ENCODE peak calls at places on chromosomes 5 and 9, in six cellular contexts. H is stomach, G is upper lobe of left lung, F is A673, B is body of pancreas, C is SK-N-MC. Q is an unnamed sample. For H3K9me3, the result is how much of the 10 kb centered on the place peaks cover.

GRCh38 chr9:89179920-89180667 is 1.5 kb upstream of the SHC3 start:
- DNase-seq in H (peak), G (peak), F (peak), B (peak), C (peak), Q (peak)

GRCh38 chr9:109940536-109940935 is 160.5 kb downstream of the PALM2AKAP2 start:
- DNase-seq in H (no peak), G (no peak), F (no peak), B (no peak), C (no peak), Q (no peak)

GRCh38 chr9:137762414-137763061 is 115.0 kb upstream of the CACNA1B start:
- DNase-seq in H (peak), G (no peak), F (no peak), B (no peak), C (no peak), Q (peak)

GRCh38 chr5:129745997-129746396 is 1.9 kb upstream of the MINAR2 start:
- DNase-seq in H (no peak), G (no peak), F (no peak), B (no peak), C (no peak), Q (no peak)

GRCh38 chr5:2756764-2757163 is 5.3 kb upstream of the IRX2 start:
- DNase-seq in H (no peak), G (no peak), F (no peak), B (no peak), C (no peak), Q (no peak)

GRCh38 chr5:115267617-115268016 is 4.9 kb upstream of the PGGT1B start:
- DNase-seq in H (no peak), G (no peak), F (no peak), B (no peak), C (no peak), Q (no peak)

GRCh38 chr5:33583332-33583731 is 142.6 kb downstream of the TARS1 start:
- DNase-seq in H (no peak), G (no peak), F (no peak), B (no peak), C (no peak), Q (no peak)

GRCh38 chr9:81182421-81182820 is 506.9 kb downstream of the TLE1 start:
- DNase-seq in H (no peak), G (no peak), F (no peak), B (no peak), C (no peak), Q (no peak)

GRCh38 chr9:99411479-99412100 is 189.5 kb downstream of the SEC61B start:
- DNase-seq in H (no peak), G (no peak), F (peak), B (no peak), C (no peak), Q (no peak)

GRCh38 chr5:55570026-55570425 is 35.3 kb upstream of the PLPP1 start:
- DNase-seq in H (no peak), G (no peak), F (no peak), B (no peak), C (no peak), Q (no peak)

GRCh38 chr5:150411245-150411979 is 1.3 kb downstream of the CD74 start:
- DNase-seq in H (peak), G (peak), F (no peak), B (no peak), C (no peak), Q (peak)

GRCh38 chr9:92983984-92984589 is 36.8 kb downstream of the FGD3 start:
- DNase-seq in H (no peak), G (no peak), F (no peak), B (no peak), C (no peak), Q (no peak)

GRCh38 chr9:136354592-136355085 is 8.9 kb downstream of the DNLZ start:
- DNase-seq in H (no peak), G (no peak), F (no peak), B (no peak), C (no peak), Q (no peak)

GRCh38 chr5:135477594-135477993 is 25.4 kb upstream of the TIFAB start:
- DNase-seq in H (no peak), G (peak), F (no peak), B (no peak), C (no peak), Q (no peak)

GRCh38 chr5:179900707-179901106 is 7.0 kb downstream of the TBC1D9B start:
- DNase-seq in H (no peak), G (no peak), F (no peak), B (peak), C (no peak), Q (no peak)

GRCh38 chr5:10540036-10540544 is 23.8 kb upstream of the ANKRD33B start:
- DNase-seq in H (no peak), G (no peak), F (no peak), B (no peak), C (no peak), Q (no peak)

GRCh38 chr5:91283899-91284298 is 99.2 kb downstream of the ARRDC3 start:
- DNase-seq in H (no peak), G (no peak), F (no peak), B (no peak), C (no peak), Q (peak)

GRCh38 chr9:129626079-129626943 is at the start of gene NTMT1:
- DNase-seq in H (peak), G (peak), F (peak), B (peak), C (no peak), Q (peak)

GRCh38 chr5:7886849-7887460 is 18.0 kb downstream of the MTRR start:
- DNase-seq in H (no peak), G (no peak), F (peak), B (no peak), C (peak), Q (peak)

GRCh38 chr9:124267271-124267807 is 9.6 kb downstream of the NEK6 start:
- DNase-seq in H (peak), G (peak), F (peak), B (peak), C (no peak), Q (no peak)

GRCh38 chr9:107019216-107019615 is 156.2 kb downstream of the ZNF462 start:
- DNase-seq in H (no peak), G (no peak), F (no peak), B (no peak), C (no peak), Q (no peak)

GRCh38 chr9:136670571-136671253 is 8.0 kb downstream of the EGFL7 start:
- DNase-seq in H (no peak), G (no peak), F (no peak), B (no peak), C (no peak), Q (no peak)

GRCh38 chr9:4316409-4316808 is 16.5 kb upstream of the GLIS3 start:
- DNase-seq in H (no peak), G (no peak), F (no peak), B (no peak), C (no peak), Q (no peak)

GRCh38 chr5:57338068-57338848 is 144.4 kb downstream of the ACTBL2 start:
- DNase-seq in H (no peak), G (no peak), F (peak), B (peak), C (peak), Q (peak)

GRCh38 chr5:57338849-57339340 is 143.7 kb downstream of the ACTBL2 start:
- DNase-seq in H (no peak), G (no peak), F (no peak), B (no peak), C (no peak), Q (no peak)

GRCh38 chr5:57335092-57335491 is 147.5 kb downstream of the ACTBL2 start:
- DNase-seq in H (no peak), G (no peak), F (no peak), B (no peak), C (no peak), Q (no peak)

GRCh38 chr5:57332350-57332749 is 150.3 kb downstream of the ACTBL2 start:
- DNase-seq in H (no peak), G (no peak), F (no peak), B (no peak), C (no peak), Q (no peak)

GRCh38 chr5:57334475-57334874 is 148.1 kb downstream of the ACTBL2 start:
- DNase-seq in H (no peak), G (no peak), F (no peak), B (no peak), C (no peak), Q (no peak)
- H3K4me3 ChIP-seq in H (no peak), G (no peak), F (no peak), B (no peak), C (no peak), Q (no peak)

GRCh38 chr5:141319202-141319601 is 1.4 kb downstream of the TAF7 start:
- DNase-seq in H (no peak), G (no peak), F (no peak), B (no peak), C (no peak), Q (no peak)

GRCh38 chr5:141326088-141326854 is 4.0 kb upstream of the PCDHGA1 start:
- DNase-seq in H (peak), G (peak), F (peak), B (peak), C (no peak), Q (peak)

GRCh38 chr5:141322261-141322660 is 1.7 kb upstream of the TAF7 start:
- DNase-seq in H (no peak), G (no peak), F (no peak), B (no peak), C (no peak), Q (no peak)

GRCh38 chr5:141319699-141320098 is 885 bp downstream of the TAF7 start:
- DNase-seq in H (no peak), G (no peak), F (peak), B (no peak), C (no peak), Q (no peak)

DNA sequence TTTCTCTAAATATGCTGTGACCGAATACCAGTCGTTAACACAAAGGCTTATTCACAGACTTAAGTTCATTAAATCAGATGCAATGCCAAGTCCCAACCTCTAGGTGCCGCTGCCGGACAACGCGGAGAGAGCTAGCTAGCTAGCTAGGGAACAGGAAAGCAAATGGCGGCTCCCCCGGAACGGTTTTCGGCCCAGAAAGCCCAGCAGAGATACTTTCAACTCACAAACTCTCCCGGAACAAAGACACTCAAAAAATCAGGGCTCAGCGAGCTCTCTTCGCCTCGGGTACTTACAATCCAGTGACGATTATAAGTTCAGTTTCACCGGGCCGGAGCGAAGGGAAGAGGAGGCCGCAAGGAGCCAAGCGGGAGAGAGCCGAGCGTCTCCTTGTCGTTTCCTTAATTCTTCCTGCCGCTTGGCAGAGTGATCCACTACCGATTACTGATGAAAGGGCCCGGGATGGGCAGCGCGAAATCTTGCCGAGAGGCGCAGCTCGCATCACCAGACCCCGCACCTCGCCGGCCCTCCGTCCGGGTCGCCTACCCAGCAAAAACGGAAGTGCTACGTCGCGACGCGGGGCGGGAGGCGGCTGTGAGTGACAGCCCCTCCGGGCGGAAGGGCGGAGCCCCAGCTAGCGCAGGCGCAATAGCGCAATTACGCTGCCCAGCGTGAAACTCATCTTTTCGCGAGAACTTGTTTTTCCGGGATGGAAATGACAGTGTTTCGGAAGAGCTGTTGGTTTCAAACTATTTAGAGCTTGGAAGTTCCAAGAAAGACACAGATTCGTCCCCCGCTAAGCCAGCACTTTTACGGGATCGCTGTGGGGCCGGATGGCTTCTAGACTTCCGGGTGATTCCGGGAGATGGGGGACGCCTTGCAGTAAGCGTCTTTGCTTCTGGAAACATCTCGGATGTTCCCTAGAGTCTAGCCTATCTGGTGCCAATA is at the start of gene TAF7:
- DNase-seq in H (peak), G (peak), F (peak), B (peak), C (peak), Q (peak)
- H3K9me3 ChIP-seq in H (half or more), G (half or more), F (half or more), B (half or more), C (under half), Q (under half)

DNA sequence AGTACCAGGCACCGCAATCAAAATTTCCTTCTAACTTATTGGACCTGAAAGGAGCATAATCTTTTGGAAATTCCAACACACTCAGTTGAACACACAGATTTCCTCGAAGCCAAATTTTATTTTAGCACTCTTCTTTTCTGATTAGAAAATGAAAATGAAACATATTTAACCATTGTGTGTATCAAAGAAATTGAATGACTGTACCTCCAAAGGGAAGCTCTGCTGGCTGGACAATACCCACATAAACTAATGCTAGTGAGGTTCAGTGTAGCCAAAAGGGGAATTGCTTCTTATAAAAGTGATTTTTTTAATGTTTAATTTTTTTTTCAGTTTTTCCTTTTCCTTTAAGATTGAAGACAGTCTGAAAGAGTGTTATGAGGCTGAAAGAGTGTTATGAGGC is 239.6 kb upstream of the NREP start:
- DNase-seq in H (no peak), G (no peak), F (no peak), B (no peak), C (no peak), Q (no peak)
- H3K27ac ChIP-seq in H (no peak), G (no peak), F (no peak), B (no peak), C (no peak), Q (no peak)

GRCh38 chr9:13032585-13032984 is 246.9 kb downstream of the MPDZ start:
- DNase-seq in H (no peak), G (no peak), F (no peak), B (no peak), C (no peak), Q (no peak)

GRCh38 chr9:13035822-13036221 is 243.7 kb downstream of the MPDZ start:
- DNase-seq in H (no peak), G (no peak), F (no peak), B (no peak), C (no peak), Q (no peak)

GRCh38 chr9:13034696-13035006 is 244.8 kb downstream of the MPDZ start:
- DNase-seq in H (no peak), G (no peak), F (no peak), B (no peak), C (no peak), Q (no peak)

DNA sequence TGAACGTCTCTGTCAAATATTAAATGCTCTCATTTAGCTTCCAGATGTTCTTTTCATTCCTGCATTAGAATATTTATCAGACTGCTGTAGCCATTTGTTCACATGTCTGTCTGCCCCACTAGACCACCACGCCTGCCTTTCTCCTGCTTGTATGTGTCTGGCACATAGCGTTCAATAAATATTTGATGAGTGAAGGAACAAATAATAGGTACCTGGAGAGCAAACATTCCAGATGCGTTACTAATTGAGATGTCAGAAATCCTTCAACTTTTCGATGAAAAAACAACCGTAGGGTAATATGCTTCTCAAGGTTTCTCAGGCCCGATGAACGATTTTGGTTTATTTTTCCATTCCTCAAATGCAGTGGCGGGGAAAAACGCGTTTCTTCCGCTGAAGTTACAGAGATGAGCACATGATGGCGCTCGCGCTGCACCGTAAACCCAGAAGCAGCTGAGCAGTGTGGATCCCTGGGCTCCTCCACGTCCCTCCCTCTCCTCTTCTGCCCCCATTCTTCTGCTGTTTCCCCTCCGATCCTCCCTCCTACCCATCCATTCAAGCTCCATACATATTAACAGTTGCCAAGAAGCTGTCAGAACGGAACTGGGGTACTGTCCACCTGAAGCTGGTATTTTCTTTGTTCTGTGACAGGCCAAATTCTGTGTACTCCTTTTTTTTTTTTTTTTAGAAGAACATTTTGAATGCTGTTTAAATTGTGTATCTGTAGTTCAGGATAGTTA is 245.4 kb downstream of the MPDZ start:
- DNase-seq in H (peak), G (peak), F (peak), B (peak), C (peak), Q (peak)
- H3K4me3 ChIP-seq in H (peak), G (no peak), F (peak), B (no peak), C (peak), Q (no peak)

DNA sequence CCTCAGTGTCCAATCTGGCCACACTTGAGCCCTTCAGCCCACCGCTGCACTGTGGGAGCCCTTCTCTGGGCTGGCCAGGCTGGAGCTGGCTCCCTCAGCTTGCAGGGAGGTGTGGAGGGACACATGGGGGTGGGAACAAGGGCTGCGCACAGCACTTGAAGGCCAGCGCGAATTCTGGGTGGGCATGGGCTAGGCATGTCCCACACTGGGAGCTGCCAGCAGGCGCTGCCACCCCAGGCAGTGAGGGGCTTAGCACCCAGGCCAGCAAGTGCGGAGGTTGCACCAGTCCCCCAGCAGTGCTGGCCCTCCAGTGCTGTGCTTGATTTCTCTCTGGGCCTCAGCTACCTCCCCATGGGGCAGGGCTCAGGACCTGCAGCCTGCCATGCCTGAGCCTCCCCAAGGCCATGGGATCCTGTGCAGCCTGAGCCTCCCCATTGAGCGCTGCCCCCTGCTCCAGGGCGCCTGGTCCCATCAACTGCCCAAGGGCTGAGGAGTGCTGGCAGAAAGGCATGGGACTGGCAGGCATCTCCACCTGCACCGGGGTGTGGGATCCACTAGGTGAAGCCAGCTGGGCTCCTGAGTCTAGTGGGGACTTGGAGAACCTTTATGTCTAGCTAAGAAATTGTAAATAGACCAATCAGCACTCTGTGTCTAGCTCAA is 148.2 kb downstream of the EMB start:
- DNase-seq in H (no peak), G (no peak), F (no peak), B (no peak), C (no peak), Q (no peak)
- H3K9me3 ChIP-seq in H (under half), G (under half), F (under half), B (under half), C (under half), Q (under half)

DNA sequence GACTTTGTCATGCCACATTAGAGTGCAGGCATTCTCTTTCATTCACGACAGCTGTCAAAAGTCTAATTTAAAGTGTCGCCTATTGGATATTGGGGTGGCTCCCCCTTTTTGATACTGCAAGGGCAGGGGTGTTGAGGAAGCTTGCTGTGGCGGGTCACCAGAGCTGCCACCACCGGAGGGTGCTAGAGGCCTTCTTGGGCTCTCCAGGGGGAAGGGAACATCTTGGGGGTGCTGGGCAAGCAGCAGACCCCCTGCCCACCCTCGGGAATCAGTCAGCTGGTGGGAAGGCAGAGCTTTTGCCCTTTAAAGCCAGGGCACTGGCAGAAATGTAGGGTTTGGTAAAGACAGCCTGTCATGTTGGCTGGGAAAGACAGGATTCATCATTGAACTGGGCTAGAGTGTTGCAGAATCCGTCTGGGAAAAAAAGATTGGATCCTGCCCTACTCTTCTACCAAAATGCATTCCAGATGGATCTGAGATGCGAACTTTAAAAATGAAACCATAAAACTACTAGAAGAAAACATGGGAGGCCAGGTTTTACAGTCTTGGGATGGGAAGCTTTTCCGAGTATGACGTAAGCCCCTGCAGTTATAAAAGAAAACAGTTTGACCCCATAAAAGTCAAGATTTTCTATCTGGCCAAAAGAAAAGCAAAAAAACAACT is 22.3 kb downstream of the COL5A1 start:
- DNase-seq in H (no peak), G (no peak), F (no peak), B (no peak), C (no peak), Q (no peak)
- H3K27ac ChIP-seq in H (no peak), G (peak), F (no peak), B (no peak), C (no peak), Q (no peak)

Q was measured in small intestine.